ENCODE peak calls at places on chromosomes 12 and 14, in five cellular contexts. H is H1, Q is H9, F is mesenchymal stem cell, N is neuronal stem cell. P is an unnamed sample.

GRCh38 chr12:25648460-25648859 is 95.4 kb upstream of the LMNTD1 start:
- DNase-seq in F (peak), H (peak), N (no peak), Q (peak), P (peak)

GRCh38 chr12:118061011-118061875 is at the start of gene WSB2:
- DNase-seq in Q (peak), H (no peak), F (peak), N (peak), P (no peak)

GRCh38 chr12:13001725-13002040 is 1.6 kb upstream of the HEBP1 start:
- DNase-seq in Q (no peak), H (no peak), F (no peak), N (no peak), P (no peak)

GRCh38 chr14:101499080-101499479 is 62.2 kb upstream of the DIO3 start:
- DNase-seq in F (no peak), Q (peak), N (no peak), H (no peak), P (no peak)

GRCh38 chr12:68673788-68674187 is 13.0 kb upstream of the NUP107 start:
- DNase-seq in H (no peak), F (no peak), N (no peak), Q (no peak), P (no peak)

GRCh38 chr12:119940881-119941280 is 48.2 kb upstream of the BICDL1 start:
- DNase-seq in N (no peak), H (peak), F (peak), Q (no peak), P (no peak)

GRCh38 chr12:96327889-96328288 is 72.3 kb downstream of the CDK17 start:
- DNase-seq in Q (no peak), F (no peak), H (no peak), N (no peak), P (no peak)

GRCh38 chr12:944201-944600 is 5.3 kb downstream of the RAD52 start:
- DNase-seq in F (no peak), Q (no peak), H (no peak), N (no peak), P (no peak)

GRCh38 chr14:68369289-68369925 is 423.5 kb downstream of the ZFP36L1 start:
- DNase-seq in N (no peak), H (no peak), Q (no peak), F (no peak), P (no peak)

DNA sequence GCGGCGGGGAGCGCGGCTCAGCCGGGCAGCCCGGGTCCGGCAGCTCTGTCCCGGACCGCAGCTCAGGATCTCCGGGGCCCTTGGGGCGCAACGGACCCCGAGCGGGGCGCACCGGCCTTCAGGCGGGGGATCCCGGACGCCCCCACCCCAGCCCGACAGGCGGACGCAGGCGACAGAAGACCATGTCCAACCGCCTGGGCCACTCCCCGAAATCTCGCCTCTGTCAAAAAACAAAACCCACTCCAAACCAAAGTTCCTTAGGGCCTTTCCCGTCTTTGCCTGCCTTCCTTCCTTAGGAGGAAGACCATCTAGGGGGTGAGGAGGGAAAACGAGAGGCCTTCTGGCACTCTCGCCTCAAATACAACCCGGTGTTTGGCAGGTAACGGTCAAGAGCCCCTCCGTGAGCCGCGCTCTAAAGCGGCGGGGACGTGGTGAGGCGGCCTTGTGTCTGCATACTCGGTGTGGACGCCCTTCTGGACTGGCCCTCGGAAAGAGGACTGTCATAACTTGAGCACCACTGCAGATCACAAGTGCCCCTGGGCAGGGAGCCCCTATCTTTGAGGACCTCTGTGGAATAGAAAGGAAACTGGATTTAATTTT is 611 bp downstream of the HCFC2 start:
- DNase-seq in Q (no peak), F (peak), H (no peak), N (peak), P (peak)
- H3K27ac ChIP-seq in Q (no peak), F (no peak), H (no peak), N (no peak), P (no peak)

DNA sequence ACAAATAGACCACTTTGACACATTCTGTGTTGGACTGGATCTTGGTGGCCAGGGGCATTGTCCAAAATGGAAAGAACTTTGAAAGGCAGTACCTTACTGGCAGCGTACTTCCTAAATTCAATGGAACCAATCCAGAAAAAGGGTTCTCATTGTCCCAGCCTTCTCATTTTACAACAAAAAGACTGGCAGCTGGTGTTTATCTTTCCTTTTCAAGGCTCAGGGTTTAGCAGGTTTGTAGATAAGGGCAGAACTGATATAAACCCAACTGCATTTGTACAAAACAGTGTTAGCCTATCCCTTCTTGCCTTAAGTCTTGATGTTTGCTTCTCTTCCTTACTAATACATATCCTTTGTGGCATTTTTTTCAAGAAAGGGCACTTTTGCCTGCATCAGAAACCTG is 7.7 kb downstream of the THAP2 start:
- DNase-seq in F (no peak), H (no peak), Q (no peak), N (no peak), P (no peak)
- H3K9ac ChIP-seq in F (no peak), H (no peak), Q (no peak), N (no peak), P (no peak)

GRCh38 chr14:20671597-20672283 is 12.6 kb upstream of the RNASE4 start:
- DNase-seq in Q (no peak), H (no peak), N (no peak), F (no peak), P (peak)
- H2BK12ac ChIP-seq in Q (no peak), H (no peak), N (no peak), F (no peak), P (no peak)

GRCh38 chr12:124456133-124456651 is 111.2 kb downstream of the NCOR2 start:
- DNase-seq in F (no peak), N (no peak), Q (no peak), H (no peak), P (no peak)
- H3K27ac ChIP-seq in F (no peak), N (no peak), Q (no peak), H (no peak), P (no peak)

GRCh38 chr12:46604684-46605083 is 221.1 kb downstream of the SLC38A4 start:
- DNase-seq in F (no peak), N (no peak), H (no peak), Q (no peak), P (no peak)

GRCh38 chr12:46610754-46611153 is 215.0 kb downstream of the SLC38A4 start:
- DNase-seq in F (no peak), Q (no peak), H (no peak), N (no peak), P (no peak)

GRCh38 chr12:46609671-46610070 is 216.1 kb downstream of the SLC38A4 start:
- DNase-seq in Q (no peak), N (no peak), F (no peak), H (no peak), P (no peak)

GRCh38 chr12:46609281-46609623 is 216.5 kb downstream of the SLC38A4 start:
- DNase-seq in N (no peak), Q (no peak), H (no peak), F (no peak), P (no peak)

DNA sequence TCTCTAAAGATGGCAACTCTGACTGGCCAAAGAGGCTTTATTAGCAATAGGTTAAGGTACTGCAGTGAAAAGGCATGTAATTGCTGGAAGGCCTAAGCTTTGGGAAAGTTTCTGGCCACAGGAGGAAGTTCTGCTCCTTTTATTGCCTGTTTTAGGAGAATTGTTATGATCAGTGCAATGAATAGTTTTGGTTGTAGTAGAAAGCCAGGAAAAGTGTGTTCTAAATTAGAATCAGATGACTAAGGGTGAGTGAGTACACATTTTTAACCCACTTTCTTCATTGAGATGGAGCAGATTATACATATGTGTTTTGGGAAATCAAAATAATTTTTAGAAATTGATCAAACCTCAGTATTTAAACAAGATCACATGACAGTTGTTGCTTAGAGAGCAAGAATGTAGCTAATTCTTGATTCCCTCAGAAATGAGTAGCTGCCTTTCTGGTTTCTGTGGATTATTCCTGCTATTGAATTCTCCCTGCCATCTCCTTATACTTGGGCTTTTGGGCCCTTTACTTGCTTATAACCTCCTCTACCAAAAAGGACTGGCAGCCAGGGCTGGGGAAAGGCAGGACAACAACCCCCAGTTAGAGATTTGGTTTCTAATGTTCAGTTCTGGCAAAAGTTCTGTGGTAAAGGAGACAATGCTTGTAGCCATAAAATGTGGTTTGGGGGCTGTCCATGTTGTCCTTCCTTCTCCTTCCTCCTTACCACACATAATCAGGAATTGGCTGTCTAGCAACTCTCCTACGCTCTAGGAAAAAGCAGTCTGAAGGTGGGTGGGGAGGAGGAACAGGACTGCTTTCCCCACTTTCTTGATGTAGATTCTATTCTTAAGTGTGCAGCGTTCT is 217.1 kb downstream of the SLC38A4 start:
- DNase-seq in H (no peak), F (peak), N (no peak), Q (no peak), P (no peak)
- H3K9ac ChIP-seq in H (no peak), F (peak), N (no peak), Q (no peak), P (no peak)

GRCh38 chr14:105193916-105194782 is 13.0 kb upstream of the NUDT14 start:
- DNase-seq in Q (no peak), H (no peak), F (no peak), N (no peak), P (no peak)
- H2BK12ac ChIP-seq in Q (no peak), H (peak), F (no peak), N (peak), P (no peak)

DNA sequence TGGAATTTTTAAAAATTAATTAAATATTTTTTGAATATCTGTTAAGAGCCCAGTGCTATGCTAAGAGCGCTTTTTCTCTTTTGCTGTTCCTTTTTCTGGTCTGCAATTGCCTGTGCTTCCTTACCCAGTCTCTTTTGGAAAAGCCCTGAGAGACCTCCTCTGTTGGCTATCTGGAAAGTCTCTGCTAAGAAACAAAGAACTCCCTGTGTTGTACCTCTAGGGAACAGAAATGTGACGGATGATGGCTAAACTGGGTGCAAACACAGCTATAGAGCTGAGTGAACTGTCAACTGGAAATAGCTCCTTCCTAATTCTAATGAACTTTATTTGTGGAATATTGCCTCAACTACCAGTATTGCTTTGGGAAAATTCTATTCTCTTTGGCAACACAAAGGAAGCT is 261.6 kb upstream of the NOVA1 start:
- DNase-seq in N (no peak), Q (no peak), F (no peak), H (no peak), P (no peak)
- H3K27ac ChIP-seq in N (no peak), Q (no peak), F (no peak), H (no peak), P (no peak)

GRCh38 chr12:111171832-111172231 is 197.1 kb downstream of the PHETA1 start:
- DNase-seq in Q (no peak), F (no peak), N (no peak), H (no peak), P (no peak)

GRCh38 chr12:111171334-111171733 is 197.6 kb downstream of the PHETA1 start:
- DNase-seq in H (no peak), F (no peak), N (no peak), Q (no peak), P (peak)

GRCh38 chr12:111168009-111168786 is 200.7 kb downstream of the PHETA1 start:
- DNase-seq in H (no peak), Q (no peak), N (no peak), F (no peak), P (no peak)

GRCh38 chr12:111169032-111169431 is 199.9 kb downstream of the PHETA1 start:
- DNase-seq in Q (no peak), F (no peak), N (no peak), H (no peak), P (no peak)

DNA sequence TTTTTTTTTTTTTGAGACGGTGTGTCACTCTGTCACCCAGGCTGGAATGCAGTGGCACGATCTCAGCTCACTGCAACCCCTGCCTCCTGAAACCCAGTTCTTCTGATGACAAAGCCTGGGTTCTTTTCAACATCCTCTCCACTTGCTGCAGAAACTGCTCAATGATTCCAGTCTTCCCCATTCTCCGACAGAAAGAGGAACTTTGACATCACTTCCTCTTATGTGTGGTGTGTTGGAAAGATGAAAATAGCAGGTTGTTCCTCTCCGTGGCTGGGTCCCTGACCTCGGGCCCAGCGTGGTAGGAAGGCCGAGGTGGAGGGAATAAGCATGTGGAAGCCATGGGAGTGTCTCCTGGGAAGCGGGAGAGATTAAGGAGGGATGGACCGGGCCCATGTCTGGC is 198.3 kb downstream of the PHETA1 start:
- DNase-seq in Q (no peak), N (no peak), F (no peak), H (no peak), P (peak)
- H3K9ac ChIP-seq in Q (no peak), N (no peak), F (no peak), H (no peak), P (no peak)

P was measured in trophoblast cell.